ENCODE peak calls at places on chromosomes 13 and 19, in six cellular contexts. One of them, this sample, is unnamed.

GRCh38 chr19:33365676-33366075 is 7.8 kb upstream of the CEBPG start:
- DNase-seq in heart left ventricle: no peak
- DNase-seq in B cell: no peak
- DNase-seq in AG10803: no peak
- DNase-seq in OCI-LY7: no peak
- DNase-seq in foreskin fibroblast: no peak
- DNase-seq in this sample: no peak

GRCh38 chr13:34000955-34001354 is 183.0 kb downstream of the RFC3 start:
- DNase-seq in heart left ventricle: no peak
- DNase-seq in B cell: no peak
- DNase-seq in AG10803: no peak
- DNase-seq in OCI-LY7: no peak
- DNase-seq in foreskin fibroblast: no peak
- DNase-seq in this sample: no peak

GRCh38 chr19:16445238-16446107 is 26.3 kb downstream of the EPS15L1 start:
- DNase-seq in heart left ventricle: no peak
- DNase-seq in B cell: peak; percentile 76
- DNase-seq in AG10803: peak; percentile 35
- DNase-seq in OCI-LY7: peak; percentile 97
- DNase-seq in foreskin fibroblast: peak; percentile 46
- DNase-seq in this sample: peak; percentile 58

GRCh38 chr19:32688315-32688714 is 3.3 kb upstream of the NUDT19 start:
- DNase-seq in heart left ventricle: no peak
- DNase-seq in B cell: no peak
- DNase-seq in AG10803: no peak
- DNase-seq in OCI-LY7: no peak
- DNase-seq in foreskin fibroblast: no peak
- DNase-seq in this sample: no peak

GRCh38 chr19:47176627-47177090 is 46.0 kb downstream of the SAE1 start:
- DNase-seq in heart left ventricle: no peak
- DNase-seq in B cell: no peak
- DNase-seq in AG10803: peak; percentile 95
- DNase-seq in OCI-LY7: no peak
- DNase-seq in foreskin fibroblast: peak; percentile 88
- DNase-seq in this sample: no peak

GRCh38 chr19:41706741-41707501 is 1.5 kb upstream of the CEACAM5 start:
- DNase-seq in heart left ventricle: peak; percentile 67
- DNase-seq in B cell: peak; percentile 47
- DNase-seq in AG10803: peak; percentile 12
- DNase-seq in OCI-LY7: peak; percentile 76
- DNase-seq in foreskin fibroblast: no peak
- DNase-seq in this sample: peak; percentile 79

GRCh38 chr13:49935171-49936084 is 712 bp downstream of the SPRYD7 start:
- DNase-seq in heart left ventricle: no peak
- DNase-seq in B cell: peak; percentile 42
- DNase-seq in AG10803: peak; percentile 61
- DNase-seq in OCI-LY7: peak; percentile 44
- DNase-seq in foreskin fibroblast: peak; percentile 63
- DNase-seq in this sample: peak; percentile 42

GRCh38 chr13:35714096-35714495 is 237.6 kb upstream of the MAB21L1 start:
- DNase-seq in heart left ventricle: no peak
- DNase-seq in B cell: no peak
- DNase-seq in AG10803: no peak
- DNase-seq in OCI-LY7: no peak
- DNase-seq in foreskin fibroblast: no peak
- DNase-seq in this sample: no peak

GRCh38 chr19:8846819-8847218 is 14.6 kb downstream of the MBD3L1 start:
- DNase-seq in heart left ventricle: no peak
- DNase-seq in B cell: no peak
- DNase-seq in AG10803: no peak
- DNase-seq in OCI-LY7: no peak
- DNase-seq in foreskin fibroblast: no peak
- DNase-seq in this sample: no peak

GRCh38 chr19:14507704-14508246 is 10.4 kb downstream of the DNAJB1 start:
- DNase-seq in heart left ventricle: no peak
- DNase-seq in B cell: no peak
- DNase-seq in AG10803: peak; percentile 66
- DNase-seq in OCI-LY7: no peak
- DNase-seq in foreskin fibroblast: peak; percentile 72
- DNase-seq in this sample: no peak

GRCh38 chr19:50226536-50226935 is 23.1 kb downstream of the MYH14 start:
- DNase-seq in heart left ventricle: no peak
- DNase-seq in B cell: no peak
- DNase-seq in AG10803: no peak
- DNase-seq in OCI-LY7: no peak
- DNase-seq in foreskin fibroblast: no peak
- DNase-seq in this sample: no peak

GRCh38 chr13:104140557-104140956 is 1074.3 kb upstream of the SLC10A2 start:
- DNase-seq in heart left ventricle: no peak
- DNase-seq in B cell: no peak
- DNase-seq in AG10803: no peak
- DNase-seq in OCI-LY7: no peak
- DNase-seq in foreskin fibroblast: no peak
- DNase-seq in this sample: no peak

GRCh38 chr19:51372649-51373504 is at the start of gene NKG7:
- DNase-seq in heart left ventricle: no peak
- DNase-seq in B cell: no peak
- DNase-seq in AG10803: no peak
- DNase-seq in OCI-LY7: peak; percentile 19
- DNase-seq in foreskin fibroblast: no peak
- DNase-seq in this sample: peak; percentile 71

GRCh38 chr19:50324331-50324730 is 4.8 kb downstream of the KCNC3 start:
- DNase-seq in heart left ventricle: no peak
- DNase-seq in B cell: no peak
- DNase-seq in AG10803: no peak
- DNase-seq in OCI-LY7: no peak
- DNase-seq in foreskin fibroblast: no peak
- DNase-seq in this sample: peak; percentile 21

GRCh38 chr13:110108348-110109139 is 198.4 kb downstream of the COL4A1 start:
- DNase-seq in heart left ventricle: peak; percentile 87
- DNase-seq in B cell: no peak
- DNase-seq in AG10803: peak; percentile 90
- DNase-seq in OCI-LY7: no peak
- DNase-seq in foreskin fibroblast: peak; percentile 90
- DNase-seq in this sample: no peak

GRCh38 chr13:103815619-103816018 is 749.4 kb upstream of the SLC10A2 start:
- DNase-seq in heart left ventricle: no peak
- DNase-seq in B cell: no peak
- DNase-seq in AG10803: no peak
- DNase-seq in OCI-LY7: no peak
- DNase-seq in foreskin fibroblast: no peak
- DNase-seq in this sample: no peak

GRCh38 chr19:47649588-47649987 is 40.7 kb downstream of the BICRA start:
- DNase-seq in heart left ventricle: no peak
- DNase-seq in B cell: no peak
- DNase-seq in AG10803: no peak
- DNase-seq in OCI-LY7: no peak
- DNase-seq in foreskin fibroblast: no peak
- DNase-seq in this sample: no peak

GRCh38 chr19:18488403-18488723 is 33.5 kb downstream of the ELL start:
- DNase-seq in heart left ventricle: no peak
- DNase-seq in B cell: no peak
- DNase-seq in AG10803: peak; percentile 52
- DNase-seq in OCI-LY7: no peak
- DNase-seq in foreskin fibroblast: no peak
- DNase-seq in this sample: no peak
- TF ChIP-seq CTCF in heart left ventricle: peak; percentile 32
- TF ChIP-seq CTCF in B cell: no peak
- TF ChIP-seq CTCF in AG10803: peak; percentile 49
- TF ChIP-seq CTCF in OCI-LY7: no peak
- TF ChIP-seq CTCF in foreskin fibroblast: peak; percentile 29
- TF ChIP-seq CTCF in this sample: no peak

DNA sequence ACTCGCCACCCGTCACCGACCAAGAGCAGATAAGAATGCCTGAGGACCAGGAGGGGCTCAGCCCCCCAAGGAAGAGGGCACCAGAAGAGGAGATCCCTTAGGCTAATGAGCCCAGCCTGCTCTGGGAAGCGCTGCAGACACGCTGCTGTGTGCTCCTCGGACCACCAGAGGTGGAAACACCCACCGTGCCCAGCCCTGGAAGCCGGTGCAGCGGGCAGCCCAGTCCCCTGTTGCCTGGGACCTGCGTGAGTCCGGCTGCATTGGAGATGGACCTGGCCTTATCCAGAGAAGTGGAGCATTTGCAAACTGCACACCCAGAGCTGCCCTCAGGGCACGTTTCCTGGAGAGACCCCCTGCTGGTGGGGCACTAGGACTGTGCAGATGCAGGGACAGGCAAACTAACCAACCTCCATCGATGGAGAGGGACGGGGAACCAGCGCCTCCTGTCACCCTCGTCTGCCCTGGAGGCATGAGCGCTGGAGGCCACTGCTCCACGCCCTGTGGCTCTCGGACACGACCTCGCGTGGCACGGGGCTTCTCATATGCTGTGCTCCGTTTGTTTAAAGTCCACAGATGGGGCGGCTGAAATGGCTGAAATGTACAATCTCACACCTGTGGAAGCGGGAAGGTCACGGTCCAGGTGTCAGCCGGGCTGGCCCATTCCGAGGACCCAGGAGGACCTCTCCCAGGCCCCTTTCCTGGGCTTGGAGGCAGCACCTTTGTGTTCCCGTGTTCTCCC is 153.9 kb downstream of the KDM4B start:
- DNase-seq in heart left ventricle: no peak
- DNase-seq in B cell: no peak
- DNase-seq in AG10803: no peak
- DNase-seq in OCI-LY7: no peak
- DNase-seq in foreskin fibroblast: no peak
- DNase-seq in this sample: no peak
- TF ChIP-seq CTCF in heart left ventricle: no peak
- TF ChIP-seq CTCF in B cell: no peak
- TF ChIP-seq CTCF in AG10803: no peak
- TF ChIP-seq CTCF in OCI-LY7: no peak
- TF ChIP-seq CTCF in foreskin fibroblast: no peak
- TF ChIP-seq CTCF in this sample: no peak

GRCh38 chr13:26498524-26499208 is 58.8 kb upstream of the WASF3 start:
- DNase-seq in heart left ventricle: no peak
- DNase-seq in B cell: no peak
- DNase-seq in AG10803: no peak
- DNase-seq in OCI-LY7: no peak
- DNase-seq in foreskin fibroblast: no peak
- DNase-seq in this sample: no peak

GRCh38 chr13:26500618-26501320 is 56.7 kb upstream of the WASF3 start:
- DNase-seq in heart left ventricle: no peak
- DNase-seq in B cell: no peak
- DNase-seq in AG10803: no peak
- DNase-seq in OCI-LY7: no peak
- DNase-seq in foreskin fibroblast: no peak
- DNase-seq in this sample: no peak

GRCh38 chr13:26503826-26504594 is 53.5 kb upstream of the WASF3 start:
- DNase-seq in heart left ventricle: no peak
- DNase-seq in B cell: no peak
- DNase-seq in AG10803: no peak
- DNase-seq in OCI-LY7: no peak
- DNase-seq in foreskin fibroblast: no peak
- DNase-seq in this sample: no peak

GRCh38 chr13:26499209-26499601 is 58.3 kb upstream of the WASF3 start:
- DNase-seq in heart left ventricle: no peak
- DNase-seq in B cell: no peak
- DNase-seq in AG10803: no peak
- DNase-seq in OCI-LY7: no peak
- DNase-seq in foreskin fibroblast: no peak
- DNase-seq in this sample: no peak

DNA sequence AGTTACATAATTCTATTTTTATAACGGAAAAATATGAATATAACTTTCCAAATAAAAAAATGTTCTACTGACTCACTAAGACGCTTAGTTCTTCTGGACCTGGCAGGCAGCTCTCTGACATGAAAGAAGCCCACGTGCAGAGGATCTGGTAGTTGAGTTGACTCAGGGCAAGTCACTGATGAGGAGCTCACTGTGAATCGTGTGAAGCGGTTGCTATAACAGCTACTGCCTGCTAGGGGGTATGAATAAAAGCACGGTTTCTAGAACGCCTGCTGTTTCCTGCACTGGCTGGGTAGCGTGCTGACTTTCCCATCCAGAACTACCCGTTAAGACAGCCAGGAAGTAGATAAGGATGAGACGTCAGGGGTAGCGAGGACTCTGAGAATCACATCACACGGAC is 54.7 kb upstream of the WASF3 start:
- DNase-seq in heart left ventricle: no peak
- DNase-seq in B cell: no peak
- DNase-seq in AG10803: peak; percentile 86
- DNase-seq in OCI-LY7: no peak
- DNase-seq in foreskin fibroblast: peak; percentile 43
- DNase-seq in this sample: no peak
- TF ChIP-seq CTCF in heart left ventricle: no peak
- TF ChIP-seq CTCF in B cell: no peak
- TF ChIP-seq CTCF in AG10803: peak; percentile 50
- TF ChIP-seq CTCF in OCI-LY7: no peak
- TF ChIP-seq CTCF in foreskin fibroblast: peak; percentile 11
- TF ChIP-seq CTCF in this sample: no peak

GRCh38 chr19:13090511-13091231 is 12.0 kb downstream of the LYL1 start:
- DNase-seq in heart left ventricle: no peak
- DNase-seq in B cell: no peak
- DNase-seq in AG10803: no peak
- DNase-seq in OCI-LY7: no peak
- DNase-seq in foreskin fibroblast: no peak
- DNase-seq in this sample: no peak

GRCh38 chr19:13092608-13093260 is 9.9 kb downstream of the LYL1 start:
- DNase-seq in heart left ventricle: no peak
- DNase-seq in B cell: no peak
- DNase-seq in AG10803: peak; percentile 79
- DNase-seq in OCI-LY7: no peak
- DNase-seq in foreskin fibroblast: no peak
- DNase-seq in this sample: no peak

GRCh38 chr19:13092206-13092605 is 10.5 kb downstream of the LYL1 start:
- DNase-seq in heart left ventricle: no peak
- DNase-seq in B cell: no peak
- DNase-seq in AG10803: no peak
- DNase-seq in OCI-LY7: no peak
- DNase-seq in foreskin fibroblast: no peak
- DNase-seq in this sample: no peak

GRCh38 chr19:13089857-13090507 is 12.7 kb downstream of the LYL1 start:
- DNase-seq in heart left ventricle: no peak
- DNase-seq in B cell: no peak
- DNase-seq in AG10803: no peak
- DNase-seq in OCI-LY7: no peak
- DNase-seq in foreskin fibroblast: no peak
- DNase-seq in this sample: no peak

DNA sequence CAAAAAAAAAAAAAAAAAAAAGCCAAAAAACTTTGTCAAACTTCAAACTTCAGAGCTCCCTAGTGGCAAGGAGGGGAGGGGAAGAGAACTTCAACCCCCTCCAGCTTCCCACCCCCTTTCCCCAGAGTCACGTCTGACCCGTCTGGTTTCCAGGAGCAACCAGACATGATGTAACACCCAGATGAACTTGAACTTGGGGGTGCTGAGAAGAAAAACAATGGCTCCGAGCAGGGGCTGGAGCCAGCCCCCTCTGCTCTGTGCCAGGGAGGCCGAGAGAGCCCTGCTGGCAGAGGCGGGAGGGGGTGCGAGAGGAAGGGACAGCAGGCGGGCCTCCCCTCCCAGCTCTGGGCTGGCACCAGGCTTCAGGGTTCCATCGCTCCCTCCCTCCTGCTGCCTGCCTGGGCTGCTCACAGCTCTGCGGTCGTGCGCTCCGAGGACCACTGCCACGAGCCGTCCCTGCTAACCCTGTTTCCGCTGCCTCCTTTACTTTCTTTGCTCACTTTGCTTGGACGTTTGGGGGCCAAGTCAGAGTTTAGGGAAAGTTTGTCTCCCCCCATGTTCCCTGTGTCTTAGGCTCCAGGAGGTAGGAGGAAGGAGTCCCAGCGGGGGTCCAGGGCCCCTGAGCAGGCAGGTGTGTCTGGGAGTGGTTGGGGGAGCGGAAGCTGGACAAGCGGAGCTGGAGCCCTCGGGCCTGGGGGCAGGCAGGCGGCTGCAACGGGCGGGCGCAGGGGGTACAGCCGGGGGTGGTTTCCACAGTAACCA is 11.1 kb downstream of the LYL1 start:
- DNase-seq in heart left ventricle: no peak
- DNase-seq in B cell: no peak
- DNase-seq in AG10803: peak; percentile 96
- DNase-seq in OCI-LY7: no peak
- DNase-seq in foreskin fibroblast: peak; percentile 52
- DNase-seq in this sample: no peak
- TF ChIP-seq CTCF in heart left ventricle: peak; percentile 25
- TF ChIP-seq CTCF in B cell: no peak
- TF ChIP-seq CTCF in AG10803: peak; percentile 38
- TF ChIP-seq CTCF in OCI-LY7: no peak
- TF ChIP-seq CTCF in foreskin fibroblast: no peak
- TF ChIP-seq CTCF in this sample: no peak

This sample was measured in GM20000.